ENCODE peak calls at places on chromosomes 16 and 17, in nine cellular contexts. O is A549, Y is H1, I is K562, L is HCT116, Q is GM12878, V is SK-N-SH, N is HepG2, E is endothelial cell of umbilical vein. F is an unnamed sample.

GRCh38 chr17:9239821-9240658 is 218.7 kb downstream of the NTN1 start:
- DNase-seq in O (peak; percentile 50), Y (no peak), I (peak; percentile 96), L (peak; percentile 6), Q (no peak), V (peak; percentile 97), N (no peak), E (peak; percentile 37), F (no peak)

GRCh38 chr17:17103160-17103559 is 60.9 kb downstream of the MPRIP start:
- DNase-seq in O (no peak), Y (no peak), I (no peak), L (no peak), Q (no peak), V (no peak), N (peak; percentile 18), E (no peak), F (no peak)

GRCh38 chr17:55273579-55274370 is 9.0 kb downstream of the HLF start:
- DNase-seq in O (peak; percentile 13), Y (no peak), I (no peak), L (no peak), Q (no peak), V (peak; percentile 68), N (no peak), E (no peak), F (no peak)

GRCh38 chr16:31105677-31106213 is 2.4 kb upstream of the BCKDK start:
- DNase-seq in O (peak; percentile 82), Y (peak; percentile 41), I (peak; percentile 87), L (no peak), Q (no peak), V (peak; percentile 96), N (peak; percentile 79), E (peak; percentile 63), F (peak; percentile 90)

GRCh38 chr16:21194771-21195301 is 16.5 kb downstream of the ZP2 start:
- DNase-seq in O (no peak), Y (no peak), I (no peak), L (no peak), Q (no peak), V (no peak), N (no peak), E (no peak), F (no peak)

GRCh38 chr17:51200295-51200694 is 34.1 kb downstream of the NME2 start:
- DNase-seq in O (no peak), Y (no peak), I (no peak), L (no peak), Q (no peak), V (no peak), N (no peak), E (no peak), F (no peak)

GRCh38 chr17:33871720-33872535 is 383.2 kb upstream of the CCL2 start:
- DNase-seq in O (peak; percentile 47), Y (no peak), I (peak; percentile 88), L (no peak), Q (no peak), V (no peak), N (no peak), E (no peak), F (peak; percentile 17)

GRCh38 chr16:47141773-47142468 is 1.8 kb downstream of the NETO2 start:
- DNase-seq in O (peak; percentile 92), Y (peak; percentile 75), I (peak; percentile 59), L (peak; percentile 85), Q (peak; percentile 86), V (peak; percentile 76), N (peak; percentile 90), E (peak; percentile 90), F (peak; percentile 91)

GRCh38 chr16:56789360-56789759 is 59.4 kb downstream of the NUP93 start:
- DNase-seq in O (peak; percentile 80), Y (no peak), I (peak; percentile 14), L (peak; percentile 55), Q (no peak), V (peak; percentile 42), N (peak; percentile 69), E (peak; percentile 55), F (peak; percentile 57)

GRCh38 chr17:47918003-47918402 is 22.0 kb downstream of the SP2 start:
- DNase-seq in O (no peak), Y (no peak), I (no peak), L (no peak), Q (no peak), V (no peak), N (no peak), E (no peak), F (peak; percentile 36)

GRCh38 chr17:8611671-8612298 is 18.7 kb downstream of the MYH10 start:
- DNase-seq in O (no peak), Y (no peak), I (no peak), L (no peak), Q (no peak), V (no peak), N (no peak), E (no peak), F (no peak)

GRCh38 chr17:38636054-38636453 is 30.3 kb upstream of the SRCIN1 start:
- DNase-seq in O (no peak), Y (no peak), I (no peak), L (no peak), Q (no peak), V (no peak), N (no peak), E (no peak), F (no peak)

GRCh38 chr17:34556384-34556783 is 23.0 kb upstream of the TMEM132E start:
- DNase-seq in O (no peak), Y (no peak), I (peak; percentile 41), L (no peak), Q (no peak), V (no peak), N (no peak), E (no peak), F (peak; percentile 42)

GRCh38 chr17:6570731-6571465 is 14.5 kb upstream of the PITPNM3 start:
- DNase-seq in O (no peak), Y (no peak), I (no peak), L (no peak), Q (no peak), V (no peak), N (no peak), E (no peak), F (no peak)

GRCh38 chr16:48971571-48972071 is 310.0 kb downstream of the CBLN1 start:
- DNase-seq in O (no peak), Y (no peak), I (no peak), L (peak; percentile 65), Q (no peak), V (no peak), N (no peak), E (no peak), F (no peak)

GRCh38 chr16:54931041-54931756 is 534 bp downstream of the IRX5 start:
- DNase-seq in O (peak; percentile 58), Y (no peak), I (peak; percentile 36), L (no peak), Q (no peak), V (peak; percentile 75), N (no peak), E (peak; percentile 27), F (peak; percentile 73)

DNA sequence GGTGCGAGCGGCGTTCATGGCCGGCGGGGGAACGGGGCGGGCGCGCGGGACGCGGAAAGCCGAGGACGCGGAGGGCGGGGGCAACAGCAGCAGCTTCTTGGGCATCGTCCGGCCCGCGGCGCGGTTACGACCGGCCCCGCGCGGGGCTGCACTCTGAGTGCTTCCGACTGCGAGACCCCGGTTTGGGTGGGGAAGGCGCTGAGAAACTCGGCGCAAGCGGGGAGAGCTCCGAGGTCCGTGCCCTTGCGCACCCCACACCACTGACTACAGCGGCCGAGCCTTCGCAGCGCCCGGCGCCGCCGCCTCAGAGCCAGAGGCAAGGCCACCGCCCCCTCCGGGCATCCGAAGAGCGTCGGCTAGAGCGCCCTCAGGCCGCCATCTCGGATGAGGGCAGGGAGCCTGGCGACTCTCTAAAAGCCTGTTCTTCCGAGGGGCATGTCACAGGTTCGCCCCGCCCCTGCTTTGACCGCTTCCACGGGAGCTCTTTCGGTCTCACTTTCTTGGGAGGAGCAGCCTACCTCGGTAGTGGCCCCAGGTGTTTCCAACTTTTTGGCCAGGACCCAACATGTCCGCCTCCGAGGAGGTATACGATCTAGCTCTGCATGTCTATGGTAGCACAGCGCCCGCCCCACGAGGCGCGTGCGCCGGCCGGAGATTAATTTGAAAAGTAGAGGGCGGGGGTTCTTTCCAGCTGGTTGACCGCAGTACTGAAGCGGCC is at the start of gene PRPSAP1:
- DNase-seq in O (peak; percentile 95), Y (peak; percentile 68), I (peak; percentile 87), L (peak; percentile 93), Q (peak; percentile 72), V (peak; percentile 97), N (peak; percentile 90), E (peak; percentile 94), F (peak; percentile 93)
- TF ChIP-seq CTCF in O (no peak), Y (peak; percentile 2), I (peak; percentile 6), L (peak; percentile 62), Q (no peak), V (peak; percentile 21), N (peak; percentile 51), E (peak; percentile 52), F (no peak)

DNA sequence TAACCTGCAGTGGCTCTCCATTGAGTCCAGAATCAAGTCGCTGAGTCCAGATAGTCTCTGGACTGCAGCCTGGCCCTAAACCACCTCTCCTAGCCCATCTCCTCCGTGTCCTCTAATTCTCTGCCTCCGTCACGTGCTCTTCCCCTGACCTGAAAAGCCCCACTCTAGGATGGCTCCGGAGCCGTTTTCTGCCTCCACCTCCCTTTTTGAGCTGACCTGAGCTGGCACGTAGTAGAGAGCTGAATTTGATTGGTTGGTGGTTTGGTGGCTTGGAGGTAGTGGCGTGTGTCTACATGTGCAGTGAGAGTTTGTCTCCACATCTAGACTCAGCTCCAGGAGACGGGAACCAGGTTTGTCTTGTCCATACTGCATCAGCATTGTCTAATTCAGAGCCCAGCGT is 2.9 kb downstream of the SBK1 start:
- DNase-seq in O (no peak), Y (no peak), I (no peak), L (no peak), Q (no peak), V (no peak), N (no peak), E (no peak), F (no peak)
- H3K4me3 ChIP-seq in O (no peak overlapping the region), Y (peak overlapping the region; percentile 86), I (no peak overlapping the region), L (no peak overlapping the region), Q (no peak overlapping the region), V (no peak overlapping the region), N (no peak overlapping the region), E (no peak overlapping the region), F (no peak overlapping the region)

DNA sequence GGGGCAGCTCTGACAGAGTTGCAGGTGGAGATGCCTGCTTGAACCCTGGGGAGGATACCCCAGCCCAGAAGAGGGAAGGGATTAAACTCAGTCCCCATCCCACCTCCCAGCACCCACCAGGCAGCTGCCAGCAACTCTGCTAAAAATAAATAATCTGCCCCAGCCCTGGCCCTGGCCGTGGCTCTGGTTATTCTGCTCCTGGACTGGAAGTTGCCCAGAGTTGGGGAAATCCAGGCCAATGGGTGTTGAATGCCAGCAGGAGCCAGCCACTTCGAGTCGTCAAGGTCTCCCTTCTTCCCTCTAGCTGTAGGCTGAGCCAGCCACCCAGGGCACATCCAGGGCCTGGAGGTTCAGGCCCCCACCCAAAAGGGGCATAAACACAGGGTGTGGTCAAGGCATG is 836 bp upstream of the RRAD start:
- DNase-seq in O (no peak), Y (no peak), I (no peak), L (no peak), Q (no peak), V (no peak), N (no peak), E (no peak), F (no peak)
- TF ChIP-seq MAX in O (no peak), Y (no peak), I (no peak), L (no peak), Q (no peak), V (no peak), N (no peak), E (no peak), F (no peak)

DNA sequence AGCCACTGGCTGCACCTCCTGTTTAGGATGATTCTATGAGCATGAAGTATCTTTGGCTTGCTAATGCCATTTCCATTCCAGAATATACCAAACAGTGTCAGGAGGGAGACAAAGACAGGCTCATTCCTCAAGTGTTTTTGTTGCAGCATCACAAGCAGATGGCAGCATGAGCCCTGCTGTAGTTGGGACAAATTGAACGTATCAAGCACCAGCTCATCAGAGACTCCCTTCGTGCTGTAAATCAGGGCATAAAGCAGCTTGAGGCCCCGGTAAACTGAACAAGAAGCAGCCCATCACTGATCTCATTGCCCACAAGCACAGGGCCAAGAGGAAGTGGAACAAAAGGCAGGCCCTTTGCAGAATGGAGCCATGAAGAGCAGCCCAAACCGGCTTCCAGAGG is 45.8 kb upstream of the HS3ST3A1 start:
- DNase-seq in O (no peak), Y (no peak), I (no peak), L (no peak), Q (no peak), V (no peak), N (no peak), E (no peak), F (no peak)
- TF ChIP-seq CTCF in O (no peak), Y (no peak), I (no peak), L (no peak), Q (no peak), V (no peak), N (no peak), E (no peak), F (no peak)

F was measured in NB4.